ENCODE peak calls at places on chromosomes 2 and 18, in four cellular contexts. U, G, K and Y are unnamed samples.

GRCh38 chr2:161166538-161167409 is 6.5 kb downstream of the TANK start:
- DNase-seq in G (no peak), U (no peak), K (no peak), Y (peak)

GRCh38 chr2:127853667-127854066 is 4.3 kb downstream of the POLR2D start:
- DNase-seq in G (no peak), U (no peak), K (no peak), Y (no peak)

GRCh38 chr2:36366491-36367120 is 11.0 kb downstream of the CRIM1 start:
- DNase-seq in K (no peak), G (no peak), U (no peak), Y (peak)

GRCh38 chr2:31859959-31860358 is 150.8 kb downstream of the MEMO1 start:
- DNase-seq in G (no peak), K (no peak), U (no peak), Y (no peak)

GRCh38 chr2:42742740-42743666 is 20.9 kb downstream of the OXER1 start:
- DNase-seq in K (no peak), G (no peak), U (no peak), Y (no peak)

GRCh38 chr18:45870419-45870818 is 44.9 kb downstream of the SIGLEC15 start:
- DNase-seq in G (no peak), U (no peak), K (no peak), Y (no peak)

GRCh38 chr2:65231892-65232477 is 4.4 kb downstream of the ACTR2 start:
- DNase-seq in U (peak), G (no peak), K (peak), Y (no peak)

GRCh38 chr2:145631561-145631960 is 1111.6 kb upstream of the ZEB2 start:
- DNase-seq in K (peak), U (no peak), G (no peak), Y (no peak)

GRCh38 chr2:117714110-117714509 is 100.4 kb upstream of the DDX18 start:
- DNase-seq in G (no peak), K (no peak), U (no peak), Y (no peak)